ENCODE peak calls at places on chromosomes 12 and 14, in eight cellular contexts. L is SK-N-SH, D is Panc1, E is GM12878, M is HCT116, I is GM23338, H is HepG2, U is K562. W is an unnamed sample.
A peak's percentile ranks its signal among the peaks of the same experiment; 100 is the strongest.

GRCh38 chr14:104887623-104888488 is 22.8 kb downstream of the CEP170B start:
- DNase-seq in L (no peak), D (no peak), E (no peak), M (no peak), I (no peak), H (no peak), U (no peak), W (no peak)

GRCh38 chr12:132561784-132562156 is 48.6 kb downstream of the LRCOL1 start:
- DNase-seq in L (peak; percentile 72), D (no peak), E (no peak), M (no peak), I (peak; percentile 82), H (no peak), U (peak; percentile 46), W (peak; percentile 29)

GRCh38 chr14:72745991-72746980 is 147.6 kb downstream of the DPF3 start:
- DNase-seq in L (no peak), D (no peak), E (no peak), M (no peak), I (no peak), H (no peak), U (no peak), W (no peak)

GRCh38 chr14:73173092-73173735 is 36.9 kb downstream of the PSEN1 start:
- DNase-seq in L (peak; percentile 35), D (no peak), E (no peak), M (peak; percentile 31), I (peak; percentile 37), H (peak; percentile 24), U (no peak), W (no peak)

GRCh38 chr12:26173153-26173552 is 22.2 kb upstream of the SSPN start:
- DNase-seq in L (no peak), D (no peak), E (no peak), M (no peak), I (no peak), H (no peak), U (no peak), W (no peak)

GRCh38 chr14:96940009-96940408 is 142.8 kb downstream of the VRK1 start:
- DNase-seq in L (no peak), D (no peak), E (no peak), M (no peak), I (peak; percentile 27), H (peak; percentile 16), U (peak; percentile 53), W (no peak)

GRCh38 chr14:90061849-90062794 is at the start of gene KCNK13:
- DNase-seq in L (peak; percentile 74), D (no peak), E (no peak), M (no peak), I (peak; percentile 72), H (no peak), U (no peak), W (no peak)

GRCh38 chr12:84919271-84919670 is 6.7 kb upstream of the SLC6A15 start:
- DNase-seq in L (no peak), D (no peak), E (no peak), M (no peak), I (no peak), H (no peak), U (no peak), W (no peak)

GRCh38 chr12:127539499-127539898 is 727.5 kb upstream of the TMEM132C start:
- DNase-seq in L (peak; percentile 9), D (no peak), E (no peak), M (no peak), I (peak; percentile 2), H (no peak), U (no peak), W (no peak)

GRCh38 chr12:52050771-52051541 is at the start of gene NR4A1:
- DNase-seq in L (peak; percentile 98), D (no peak), E (peak; percentile 49), M (peak; percentile 87), I (peak; percentile 93), H (peak; percentile 85), U (peak; percentile 98), W (peak; percentile 88)

GRCh38 chr12:100359822-100360221 is 2.9 kb downstream of the SLC17A8 start:
- DNase-seq in L (no peak), D (no peak), E (no peak), M (no peak), I (no peak), H (no peak), U (no peak), W (no peak)

GRCh38 chr14:87066221-87066817 is 926.7 kb downstream of the GALC start:
- DNase-seq in L (no peak), D (no peak), E (no peak), M (no peak), I (peak; percentile 33), H (peak; percentile 3), U (no peak), W (no peak)

GRCh38 chr14:94381149-94382030 is 7.0 kb downstream of the SERPINA1 start:
- DNase-seq in L (no peak), D (no peak), E (no peak), M (no peak), I (no peak), H (no peak), U (no peak), W (no peak)

DNA sequence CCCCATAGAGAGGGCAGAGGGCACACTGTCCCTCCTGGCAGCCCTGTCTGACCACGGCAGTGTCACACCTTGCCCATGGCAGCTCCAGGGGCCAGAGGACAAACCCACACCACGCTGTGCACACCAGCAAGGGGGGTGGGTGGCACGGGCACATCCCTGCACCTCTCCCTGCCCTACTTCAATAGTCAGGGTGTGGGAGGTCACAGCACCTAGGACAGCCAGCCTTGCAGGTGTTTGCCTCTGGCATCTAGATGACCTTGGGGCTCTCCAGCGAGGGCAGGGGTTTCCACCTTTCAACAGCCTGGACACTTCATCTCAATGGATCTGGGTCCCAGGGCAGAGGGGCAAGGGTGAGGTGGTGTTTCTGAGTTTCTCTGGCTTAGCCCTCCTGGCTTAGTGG is 69.2 kb downstream of the LGMN start:
- DNase-seq in L (no peak), D (no peak), E (no peak), M (no peak), I (no peak), H (no peak), U (no peak), W (no peak)
- TF ChIP-seq POLR2AphosphoS5 in L (no peak), D (no peak), E (no peak), M (no peak), I (no peak), H (no peak), U (no peak), W (no peak)

GRCh38 chr12:13164271-13164670 is 32.3 kb upstream of the EMP1 start:
- DNase-seq in L (no peak), D (no peak), E (no peak), M (no peak), I (no peak), H (no peak), U (no peak), W (no peak)

GRCh38 chr12:13162904-13163303 is 33.6 kb upstream of the EMP1 start:
- DNase-seq in L (no peak), D (no peak), E (no peak), M (no peak), I (no peak), H (no peak), U (no peak), W (no peak)

GRCh38 chr12:13163868-13164267 is 32.7 kb upstream of the EMP1 start:
- DNase-seq in L (no peak), D (no peak), E (no peak), M (no peak), I (no peak), H (no peak), U (no peak), W (no peak)

GRCh38 chr12:13164859-13165577 is 31.5 kb upstream of the EMP1 start:
- DNase-seq in L (no peak), D (no peak), E (no peak), M (no peak), I (no peak), H (no peak), U (no peak), W (no peak)

DNA sequence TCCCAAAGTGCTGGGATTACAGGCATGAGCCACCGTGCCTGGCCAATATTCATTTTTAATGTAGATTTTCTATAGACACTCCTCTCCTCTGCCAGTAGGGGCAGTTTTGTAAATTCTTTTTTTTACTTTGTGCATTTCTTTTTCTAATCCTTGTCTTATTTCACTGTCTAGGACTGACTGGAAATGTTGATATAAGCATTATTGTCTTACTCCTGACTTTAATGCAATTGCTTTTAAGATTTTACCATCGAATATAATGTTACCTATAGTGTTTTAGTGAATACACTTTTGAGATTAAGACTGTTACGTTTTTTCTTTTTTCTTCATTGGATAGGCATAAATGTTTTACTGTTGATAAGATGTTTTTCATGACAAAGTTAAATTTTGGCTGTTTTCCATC is 35.4 kb upstream of the EMP1 start:
- DNase-seq in L (no peak), D (no peak), E (no peak), M (no peak), I (no peak), H (no peak), U (no peak), W (no peak)
- TF ChIP-seq CTCF in L (peak; percentile 57), D (peak; percentile 52), E (peak; percentile 36), M (no peak), I (no peak), H (no peak), U (no peak), W (peak; percentile 16)

GRCh38 chr14:59695198-59695597 is 118.6 kb upstream of the CCDC175 start:
- DNase-seq in L (no peak), D (no peak), E (no peak), M (no peak), I (no peak), H (no peak), U (no peak), W (no peak)

GRCh38 chr14:59704054-59704453 is 127.4 kb upstream of the CCDC175 start:
- DNase-seq in L (no peak), D (no peak), E (no peak), M (no peak), I (no peak), H (no peak), U (no peak), W (no peak)

GRCh38 chr14:59699422-59699821 is 122.8 kb upstream of the CCDC175 start:
- DNase-seq in L (no peak), D (no peak), E (no peak), M (no peak), I (no peak), H (no peak), U (no peak), W (no peak)

GRCh38 chr14:59698793-59699192 is 122.2 kb upstream of the CCDC175 start:
- DNase-seq in L (no peak), D (no peak), E (no peak), M (no peak), I (no peak), H (no peak), U (no peak), W (no peak)
- TF ChIP-seq REST in L (no peak), D (no peak), E (no peak), M (no peak), I (no peak), H (no peak), U (no peak), W (no peak)

DNA sequence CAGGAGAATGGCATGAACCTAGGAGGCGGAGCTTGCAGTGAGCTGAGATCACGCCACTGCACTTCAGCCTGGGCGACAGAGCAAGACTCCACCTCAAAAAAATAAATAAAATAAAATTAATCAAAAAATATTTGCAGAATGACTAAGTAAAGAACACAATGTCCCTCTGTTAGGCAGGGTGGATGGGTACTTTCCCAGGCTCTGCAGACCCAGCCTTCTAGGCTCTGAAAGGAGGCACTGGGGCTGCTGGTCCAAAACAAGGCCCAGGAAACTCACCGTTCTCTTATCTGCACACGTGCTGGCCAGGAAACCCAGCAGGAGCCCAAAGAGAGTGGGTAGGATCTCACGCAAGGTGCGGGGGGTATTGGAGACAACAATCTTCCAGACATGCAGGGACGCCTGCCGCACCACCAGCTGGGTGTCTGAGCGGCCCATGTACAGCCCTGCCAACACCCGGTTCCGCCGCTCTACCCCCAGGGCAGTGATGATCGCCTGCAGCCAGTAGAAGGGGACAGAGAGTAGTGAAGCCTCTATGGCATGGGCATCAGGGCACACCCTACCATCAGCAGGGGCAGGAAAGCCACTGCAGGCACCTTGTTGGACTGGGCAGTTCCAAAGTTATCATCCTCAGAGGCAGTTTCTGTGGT is 25.8 kb upstream of the RAB35 start:
- DNase-seq in L (no peak), D (no peak), E (no peak), M (no peak), I (no peak), H (no peak), U (no peak), W (no peak)
- TF ChIP-seq POLR2AphosphoS5 in L (no peak), D (no peak), E (no peak), M (no peak), I (no peak), H (no peak), U (no peak), W (no peak)